ENCODE peak calls at places on chromosomes 2 and 18, in five cellular contexts. W, E, O, R and Y are unnamed samples.

GRCh38 chr18:58103339-58103930 is 59.4 kb downstream of the NEDD4L start:
- DNase-seq in W (no peak), E (no peak), O (no peak), R (no peak), Y (no peak)

GRCh38 chr2:72326759-72327158 is 179.1 kb upstream of the CYP26B1 start:
- DNase-seq in W (no peak), E (no peak), O (no peak), R (no peak), Y (no peak)

GRCh38 chr2:119929537-119929936 is 83.3 kb upstream of the EPB41L5 start:
- DNase-seq in W (no peak), E (no peak), O (no peak), R (peak; percentile 50), Y (no peak)

GRCh38 chr2:170714156-170715061 is 728 bp upstream of the SP5 start:
- DNase-seq in W (peak; percentile 17), E (peak; percentile 45), O (no peak), R (no peak), Y (no peak)

GRCh38 chr2:177187631-177188312 is 24.8 kb upstream of the HNRNPA3 start:
- DNase-seq in W (no peak), E (no peak), O (no peak), R (no peak), Y (peak; percentile 82)

GRCh38 chr2:111157071-111157661 is 36.5 kb downstream of the BCL2L11 start:
- DNase-seq in W (no peak), E (no peak), O (no peak), R (no peak), Y (no peak)

GRCh38 chr18:13273800-13274199 is 55.2 kb downstream of the LDLRAD4 start:
- DNase-seq in W (no peak), E (no peak), O (no peak), R (peak; percentile 52), Y (no peak)

GRCh38 chr18:46627136-46627535 is 29.9 kb downstream of the LOXHD1 start:
- DNase-seq in W (no peak), E (no peak), O (no peak), R (no peak), Y (no peak)

GRCh38 chr2:63050916-63051794 is 525 bp downstream of the OTX1 start:
- DNase-seq in W (no peak), E (peak; percentile 25), O (peak; percentile 13), R (no peak), Y (no peak)

GRCh38 chr2:138985881-138986280 is 205.7 kb upstream of the NXPH2 start:
- DNase-seq in W (no peak), E (no peak), O (no peak), R (no peak), Y (no peak)

GRCh38 chr2:190571666-190572065 is 37.1 kb upstream of the NEMP2 start:
- DNase-seq in W (no peak), E (no peak), O (no peak), R (no peak), Y (no peak)